ENCODE peak calls at places on chromosomes 12 and 14, in seven cellular contexts. One of them, this sample, is unnamed.

GRCh38 chr14:41606249-41607118 is at the start of gene LRFN5:
- DNase-seq in NCI-H1417 treated with DMSO at 0.1 percent for 48 hours: no peak
- DNase-seq in glutamatergic neuron: peak; percentile 65
- DNase-seq in ureter: no peak
- DNase-seq in right cardiac atrium: peak; percentile 82
- DNase-seq in neural progenitor cell: peak; percentile 67
- DNase-seq in GM10248: no peak
- DNase-seq in this sample: no peak

GRCh38 chr12:132208153-132208823 is 64.0 kb downstream of the NOC4L start:
- DNase-seq in NCI-H1417 treated with DMSO at 0.1 percent for 48 hours: no peak
- DNase-seq in glutamatergic neuron: no peak
- DNase-seq in ureter: no peak
- DNase-seq in right cardiac atrium: peak; percentile 17
- DNase-seq in neural progenitor cell: no peak
- DNase-seq in GM10248: no peak
- DNase-seq in this sample: no peak

GRCh38 chr12:18932715-18933114 is 194.8 kb downstream of the CAPZA3 start:
- DNase-seq in NCI-H1417 treated with DMSO at 0.1 percent for 48 hours: no peak
- DNase-seq in glutamatergic neuron: no peak
- DNase-seq in ureter: no peak
- DNase-seq in right cardiac atrium: no peak
- DNase-seq in neural progenitor cell: no peak
- DNase-seq in GM10248: no peak
- DNase-seq in this sample: no peak

GRCh38 chr12:92921877-92922276 is 7.2 kb downstream of the EEA1 start:
- DNase-seq in NCI-H1417 treated with DMSO at 0.1 percent for 48 hours: no peak
- DNase-seq in glutamatergic neuron: no peak
- DNase-seq in ureter: no peak
- DNase-seq in right cardiac atrium: no peak
- DNase-seq in neural progenitor cell: no peak
- DNase-seq in GM10248: peak; percentile 47
- DNase-seq in this sample: no peak

GRCh38 chr14:98834119-98834518 is 437.9 kb downstream of the BCL11B start:
- DNase-seq in NCI-H1417 treated with DMSO at 0.1 percent for 48 hours: no peak
- DNase-seq in glutamatergic neuron: no peak
- DNase-seq in ureter: no peak
- DNase-seq in right cardiac atrium: no peak
- DNase-seq in neural progenitor cell: no peak
- DNase-seq in GM10248: no peak
- DNase-seq in this sample: no peak

GRCh38 chr12:33944703-33945437 is 77.4 kb upstream of the ALG10 start:
- DNase-seq in NCI-H1417 treated with DMSO at 0.1 percent for 48 hours: no peak
- DNase-seq in glutamatergic neuron: no peak
- DNase-seq in ureter: no peak
- DNase-seq in right cardiac atrium: no peak
- DNase-seq in neural progenitor cell: no peak
- DNase-seq in GM10248: no peak
- DNase-seq in this sample: no peak

GRCh38 chr14:72678360-72678759 is 215.5 kb downstream of the DPF3 start:
- DNase-seq in NCI-H1417 treated with DMSO at 0.1 percent for 48 hours: no peak
- DNase-seq in glutamatergic neuron: no peak
- DNase-seq in ureter: no peak
- DNase-seq in right cardiac atrium: no peak
- DNase-seq in neural progenitor cell: no peak
- DNase-seq in GM10248: no peak
- DNase-seq in this sample: no peak

GRCh38 chr14:32104803-32105202 is 27.7 kb downstream of the ARHGAP5 start:
- DNase-seq in NCI-H1417 treated with DMSO at 0.1 percent for 48 hours: no peak
- DNase-seq in glutamatergic neuron: no peak
- DNase-seq in ureter: no peak
- DNase-seq in right cardiac atrium: no peak
- DNase-seq in neural progenitor cell: no peak
- DNase-seq in GM10248: no peak
- DNase-seq in this sample: no peak

GRCh38 chr14:90820958-90821357 is 4.7 kb upstream of the TTC7B start:
- DNase-seq in NCI-H1417 treated with DMSO at 0.1 percent for 48 hours: no peak
- DNase-seq in glutamatergic neuron: no peak
- DNase-seq in ureter: no peak
- DNase-seq in right cardiac atrium: no peak
- DNase-seq in neural progenitor cell: no peak
- DNase-seq in GM10248: peak; percentile 46
- DNase-seq in this sample: peak; percentile 52

GRCh38 chr12:102479099-102479887 is 1.1 kb downstream of the IGF1 start:
- DNase-seq in NCI-H1417 treated with DMSO at 0.1 percent for 48 hours: no peak
- DNase-seq in glutamatergic neuron: no peak
- DNase-seq in ureter: no peak
- DNase-seq in right cardiac atrium: no peak
- DNase-seq in neural progenitor cell: peak; percentile 26
- DNase-seq in GM10248: no peak
- DNase-seq in this sample: no peak

GRCh38 chr12:3315201-3315661 is 175.8 kb upstream of the PRMT8 start:
- DNase-seq in NCI-H1417 treated with DMSO at 0.1 percent for 48 hours: peak; percentile 96
- DNase-seq in glutamatergic neuron: no peak
- DNase-seq in ureter: peak; percentile 83
- DNase-seq in right cardiac atrium: peak; percentile 89
- DNase-seq in neural progenitor cell: no peak
- DNase-seq in GM10248: no peak
- DNase-seq in this sample: no peak

GRCh38 chr12:45336762-45337596 is 121.1 kb downstream of the ANO6 start:
- DNase-seq in NCI-H1417 treated with DMSO at 0.1 percent for 48 hours: no peak
- DNase-seq in glutamatergic neuron: no peak
- DNase-seq in ureter: no peak
- DNase-seq in right cardiac atrium: no peak
- DNase-seq in neural progenitor cell: no peak
- DNase-seq in GM10248: no peak
- DNase-seq in this sample: no peak

GRCh38 chr12:18383203-18383602 is 121.9 kb downstream of the PIK3C2G start:
- DNase-seq in NCI-H1417 treated with DMSO at 0.1 percent for 48 hours: no peak
- DNase-seq in glutamatergic neuron: no peak
- DNase-seq in ureter: no peak
- DNase-seq in right cardiac atrium: no peak
- DNase-seq in neural progenitor cell: no peak
- DNase-seq in GM10248: no peak
- DNase-seq in this sample: no peak

GRCh38 chr12:132513070-132513398 is 23.1 kb downstream of the FBRSL1 start:
- DNase-seq in NCI-H1417 treated with DMSO at 0.1 percent for 48 hours: no peak
- DNase-seq in glutamatergic neuron: no peak
- DNase-seq in ureter: no peak
- DNase-seq in right cardiac atrium: no peak
- DNase-seq in neural progenitor cell: no peak
- DNase-seq in GM10248: no peak
- DNase-seq in this sample: no peak

GRCh38 chr12:100348657-100349454 is 8.0 kb upstream of the SLC17A8 start:
- DNase-seq in NCI-H1417 treated with DMSO at 0.1 percent for 48 hours: peak; percentile 53
- DNase-seq in glutamatergic neuron: no peak
- DNase-seq in ureter: no peak
- DNase-seq in right cardiac atrium: no peak
- DNase-seq in neural progenitor cell: peak; percentile 57
- DNase-seq in GM10248: peak; percentile 19
- DNase-seq in this sample: no peak

GRCh38 chr12:69129564-69129963 is 109.8 kb upstream of the CPSF6 start:
- DNase-seq in NCI-H1417 treated with DMSO at 0.1 percent for 48 hours: no peak
- DNase-seq in glutamatergic neuron: no peak
- DNase-seq in ureter: no peak
- DNase-seq in right cardiac atrium: no peak
- DNase-seq in neural progenitor cell: peak; percentile 17
- DNase-seq in GM10248: no peak
- DNase-seq in this sample: no peak

GRCh38 chr12:15852383-15852782 is 29.8 kb upstream of the STRAP start:
- DNase-seq in NCI-H1417 treated with DMSO at 0.1 percent for 48 hours: no peak
- DNase-seq in glutamatergic neuron: no peak
- DNase-seq in ureter: no peak
- DNase-seq in right cardiac atrium: no peak
- DNase-seq in neural progenitor cell: no peak
- DNase-seq in GM10248: no peak
- DNase-seq in this sample: no peak

GRCh38 chr14:63852271-63852816 is 460 bp upstream of the SYNE2 start:
- DNase-seq in NCI-H1417 treated with DMSO at 0.1 percent for 48 hours: no peak
- DNase-seq in glutamatergic neuron: no peak
- DNase-seq in ureter: no peak
- DNase-seq in right cardiac atrium: no peak
- DNase-seq in neural progenitor cell: no peak
- DNase-seq in GM10248: no peak
- DNase-seq in this sample: no peak

GRCh38 chr14:104635717-104636116 is 31.1 kb upstream of the TMEM179 start:
- DNase-seq in NCI-H1417 treated with DMSO at 0.1 percent for 48 hours: no peak
- DNase-seq in glutamatergic neuron: no peak
- DNase-seq in ureter: no peak
- DNase-seq in right cardiac atrium: no peak
- DNase-seq in neural progenitor cell: no peak
- DNase-seq in GM10248: no peak
- DNase-seq in this sample: no peak

GRCh38 chr14:95765016-95765415 is 51.1 kb upstream of the TCL1A start:
- DNase-seq in NCI-H1417 treated with DMSO at 0.1 percent for 48 hours: no peak
- DNase-seq in glutamatergic neuron: no peak
- DNase-seq in ureter: no peak
- DNase-seq in right cardiac atrium: no peak
- DNase-seq in neural progenitor cell: no peak
- DNase-seq in GM10248: no peak
- DNase-seq in this sample: no peak

GRCh38 chr12:26803552-26803951 is 29.4 kb downstream of the ITPR2 start:
- DNase-seq in NCI-H1417 treated with DMSO at 0.1 percent for 48 hours: no peak
- DNase-seq in glutamatergic neuron: no peak
- DNase-seq in ureter: no peak
- DNase-seq in right cardiac atrium: no peak
- DNase-seq in neural progenitor cell: no peak
- DNase-seq in GM10248: no peak
- DNase-seq in this sample: no peak

GRCh38 chr14:96793547-96793946 is 3.6 kb upstream of the VRK1 start:
- DNase-seq in NCI-H1417 treated with DMSO at 0.1 percent for 48 hours: no peak
- DNase-seq in glutamatergic neuron: no peak
- DNase-seq in ureter: no peak
- DNase-seq in right cardiac atrium: no peak
- DNase-seq in neural progenitor cell: no peak
- DNase-seq in GM10248: no peak
- DNase-seq in this sample: no peak

GRCh38 chr12:78641837-78642423 is 222.6 kb upstream of the SYT1 start:
- DNase-seq in NCI-H1417 treated with DMSO at 0.1 percent for 48 hours: no peak
- DNase-seq in glutamatergic neuron: no peak
- DNase-seq in ureter: no peak
- DNase-seq in right cardiac atrium: no peak
- DNase-seq in neural progenitor cell: no peak
- DNase-seq in GM10248: no peak
- DNase-seq in this sample: no peak

GRCh38 chr12:6548556-6549378 is 7.1 kb downstream of the IFFO1 start:
- DNase-seq in NCI-H1417 treated with DMSO at 0.1 percent for 48 hours: no peak
- DNase-seq in glutamatergic neuron: no peak
- DNase-seq in ureter: no peak
- DNase-seq in right cardiac atrium: peak; percentile 63
- DNase-seq in neural progenitor cell: no peak
- DNase-seq in GM10248: no peak
- DNase-seq in this sample: no peak

GRCh38 chr12:85036241-85036707 is at the start of the genes LRRIQ1 and TSPAN19:
- DNase-seq in NCI-H1417 treated with DMSO at 0.1 percent for 48 hours: peak; percentile 96
- DNase-seq in glutamatergic neuron: peak; percentile 72
- DNase-seq in ureter: peak; percentile 76
- DNase-seq in right cardiac atrium: peak; percentile 59
- DNase-seq in neural progenitor cell: peak; percentile 99
- DNase-seq in GM10248: peak; percentile 57
- DNase-seq in this sample: peak; percentile 6

GRCh38 chr14:71384007-71384605 is 476.8 kb downstream of the PCNX1 start:
- DNase-seq in NCI-H1417 treated with DMSO at 0.1 percent for 48 hours: no peak
- DNase-seq in glutamatergic neuron: no peak
- DNase-seq in ureter: no peak
- DNase-seq in right cardiac atrium: no peak
- DNase-seq in neural progenitor cell: no peak
- DNase-seq in GM10248: no peak
- DNase-seq in this sample: no peak

GRCh38 chr12:43776498-43776897 is 17.7 kb downstream of the IRAK4 start:
- DNase-seq in NCI-H1417 treated with DMSO at 0.1 percent for 48 hours: no peak
- DNase-seq in glutamatergic neuron: no peak
- DNase-seq in ureter: no peak
- DNase-seq in right cardiac atrium: no peak
- DNase-seq in neural progenitor cell: peak; percentile 36
- DNase-seq in GM10248: peak; percentile 21
- DNase-seq in this sample: peak; percentile 34

GRCh38 chr12:55712154-55712553 is 3.7 kb upstream of the BLOC1S1 start:
- DNase-seq in NCI-H1417 treated with DMSO at 0.1 percent for 48 hours: no peak
- DNase-seq in glutamatergic neuron: no peak
- DNase-seq in ureter: no peak
- DNase-seq in right cardiac atrium: peak; percentile 83
- DNase-seq in neural progenitor cell: no peak
- DNase-seq in GM10248: no peak
- DNase-seq in this sample: no peak

GRCh38 chr14:58772814-58773620 is 135.3 kb downstream of the DACT1 start:
- DNase-seq in NCI-H1417 treated with DMSO at 0.1 percent for 48 hours: no peak
- DNase-seq in glutamatergic neuron: peak; percentile 84
- DNase-seq in ureter: no peak
- DNase-seq in right cardiac atrium: no peak
- DNase-seq in neural progenitor cell: peak; percentile 62
- DNase-seq in GM10248: no peak
- DNase-seq in this sample: no peak

GRCh38 chr12:94099191-94099983 is 49.0 kb upstream of the PLXNC1 start:
- DNase-seq in NCI-H1417 treated with DMSO at 0.1 percent for 48 hours: no peak
- DNase-seq in glutamatergic neuron: peak; percentile 24
- DNase-seq in ureter: no peak
- DNase-seq in right cardiac atrium: no peak
- DNase-seq in neural progenitor cell: no peak
- DNase-seq in GM10248: no peak
- DNase-seq in this sample: no peak

GRCh38 chr12:131402781-131403396 is 308.0 kb upstream of the SFSWAP start:
- DNase-seq in NCI-H1417 treated with DMSO at 0.1 percent for 48 hours: no peak
- DNase-seq in glutamatergic neuron: no peak
- DNase-seq in ureter: no peak
- DNase-seq in right cardiac atrium: no peak
- DNase-seq in neural progenitor cell: no peak
- DNase-seq in GM10248: no peak
- DNase-seq in this sample: no peak

GRCh38 chr12:72057330-72057911 is 118.8 kb downstream of the TPH2 start:
- DNase-seq in NCI-H1417 treated with DMSO at 0.1 percent for 48 hours: peak; percentile 91
- DNase-seq in glutamatergic neuron: no peak
- DNase-seq in ureter: no peak
- DNase-seq in right cardiac atrium: no peak
- DNase-seq in neural progenitor cell: no peak
- DNase-seq in GM10248: no peak
- DNase-seq in this sample: no peak

GRCh38 chr12:49959570-49960473 is 1.9 kb upstream of the AQP5 start:
- DNase-seq in NCI-H1417 treated with DMSO at 0.1 percent for 48 hours: no peak
- DNase-seq in glutamatergic neuron: no peak
- DNase-seq in ureter: no peak
- DNase-seq in right cardiac atrium: peak; percentile 68
- DNase-seq in neural progenitor cell: peak; percentile 90
- DNase-seq in GM10248: no peak
- DNase-seq in this sample: no peak

GRCh38 chr12:106584104-106585064 is 1.6 kb downstream of the RFX4 start:
- DNase-seq in NCI-H1417 treated with DMSO at 0.1 percent for 48 hours: no peak
- DNase-seq in glutamatergic neuron: peak; percentile 56
- DNase-seq in ureter: no peak
- DNase-seq in right cardiac atrium: no peak
- DNase-seq in neural progenitor cell: peak; percentile 73
- DNase-seq in GM10248: no peak
- DNase-seq in this sample: no peak

GRCh38 chr12:1474567-1475153 is 119.7 kb downstream of the FBXL14 start:
- DNase-seq in NCI-H1417 treated with DMSO at 0.1 percent for 48 hours: no peak
- DNase-seq in glutamatergic neuron: no peak
- DNase-seq in ureter: no peak
- DNase-seq in right cardiac atrium: no peak
- DNase-seq in neural progenitor cell: peak; percentile 71
- DNase-seq in GM10248: no peak
- DNase-seq in this sample: no peak

GRCh38 chr12:54331-54730 is 12.2 kb upstream of the IQSEC3 start:
- DNase-seq in NCI-H1417 treated with DMSO at 0.1 percent for 48 hours: no peak
- DNase-seq in glutamatergic neuron: no peak
- DNase-seq in ureter: no peak
- DNase-seq in right cardiac atrium: no peak
- DNase-seq in neural progenitor cell: no peak
- DNase-seq in GM10248: peak; percentile 5
- DNase-seq in this sample: no peak

GRCh38 chr12:6532927-6533652 is 1.2 kb upstream of the GAPDH start:
- DNase-seq in NCI-H1417 treated with DMSO at 0.1 percent for 48 hours: no peak
- DNase-seq in glutamatergic neuron: peak; percentile 71
- DNase-seq in ureter: peak; percentile 80
- DNase-seq in right cardiac atrium: peak; percentile 91
- DNase-seq in neural progenitor cell: peak; percentile 85
- DNase-seq in GM10248: peak; percentile 67
- DNase-seq in this sample: peak; percentile 25

This sample was measured in CD4-positive, alpha-beta memory T cell.